ENCODE peak calls at places on chromosome 9, in four cellular contexts. O is NCI-H2081; C is activated naive CD4-positive, alpha-beta T cell; J is AG10803. H is an unnamed sample.

GRCh38 chr9:29741169-29741568 is 2167.9 kb upstream of the C9orf72 start:
- DNase-seq in J (no peak), O (no peak), C (no peak), H (no peak)

GRCh38 chr9:83986223-83986622 is 5.6 kb downstream of the RMI1 start:
- DNase-seq in C (no peak), O (no peak), J (no peak), H (no peak)

GRCh38 chr9:19994296-19994695 is 205.5 kb upstream of the SLC24A2 start:
- DNase-seq in J (peak), C (no peak), O (no peak), H (no peak)

GRCh38 chr9:95771556-95772280 is 103.8 kb upstream of the ERCC6L2 start:
- DNase-seq in J (peak), O (peak), C (no peak), H (no peak)

GRCh38 chr9:103804077-103804735 is 289.9 kb upstream of the SMC2 start:
- DNase-seq in O (no peak), J (no peak), C (no peak), H (no peak)

GRCh38 chr9:86406366-86406765 is 52.2 kb upstream of the TUT7 start:
- DNase-seq in J (peak), O (no peak), C (no peak), H (no peak)

GRCh38 chr9:94903961-94904421 is 177.5 kb downstream of the AOPEP start:
- DNase-seq in C (no peak), O (no peak), J (peak), H (no peak)

GRCh38 chr9:108213516-108213915 is 642.3 kb downstream of the ACTL7B start:
- DNase-seq in C (no peak), O (no peak), J (no peak), H (no peak)

GRCh38 chr9:93675336-93676150 is 99.2 kb downstream of the PHF2 start:
- DNase-seq in J (no peak), C (no peak), O (no peak), H (no peak)

GRCh38 chr9:37191403-37192089 is 71.2 kb downstream of the ZCCHC7 start:
- DNase-seq in C (no peak), J (no peak), O (no peak), H (no peak)

GRCh38 chr9:6055213-6055612 is 39.8 kb upstream of the RANBP6 start:
- DNase-seq in C (no peak), O (peak), J (peak), H (peak)

GRCh38 chr9:21615446-21615845 is 133.3 kb upstream of the IFNE start:
- DNase-seq in C (no peak), J (no peak), O (no peak), H (no peak)

GRCh38 chr9:115209601-115210306 is 91.8 kb upstream of the TNC start:
- DNase-seq in O (no peak), J (no peak), C (no peak), H (no peak)

GRCh38 chr9:135503371-135504261 is 3.1 kb downstream of the MRPS2 start:
- DNase-seq in O (no peak), J (no peak), C (no peak), H (no peak)

GRCh38 chr9:89687216-89687615 is 82.4 kb downstream of the GADD45G start:
- DNase-seq in J (no peak), C (no peak), O (peak), H (no peak)

GRCh38 chr9:127915801-127916664 is 808 bp downstream of the ST6GALNAC4 start:
- DNase-seq in C (no peak), O (peak), J (no peak), H (no peak)

GRCh38 chr9:98192503-98193335 is at the start of gene CORO2A:
- DNase-seq in C (peak), J (peak), O (peak), H (peak)

GRCh38 chr9:121508415-121508814 is 8.8 kb upstream of the GGTA1 start:
- DNase-seq in C (no peak), O (no peak), J (no peak), H (no peak)

GRCh38 chr9:137881591-137882505 is 4.3 kb downstream of the CACNA1B start:
- DNase-seq in C (no peak), O (no peak), J (no peak), H (no peak)

GRCh38 chr9:77014597-77015263 is 4.7 kb upstream of the FOXB2 start:
- DNase-seq in C (no peak), O (no peak), J (no peak), H (peak)